ENCODE peak calls at places on chromosome 3, in seven cellular contexts. One of them, this sample, is unnamed.

GRCh38 chr3:197487911-197488391 is 67.8 kb downstream of the BDH1 start:
- DNase-seq in ovary: no peak
- DNase-seq in A549: peak; percentile 79
- DNase-seq in C1 segment of cervical spinal cord: peak; percentile 49
- DNase-seq in left kidney: peak; percentile 51
- DNase-seq in activated CD8-positive, alpha-beta memory T cell treated with anti-CD3 and anti-CD28 coated beads for 24 hours: no peak
- DNase-seq in cardiac fibroblast: peak; percentile 99
- DNase-seq in this sample: peak; percentile 86

GRCh38 chr3:32391643-32392529 is at the start of gene CMTM7:
- DNase-seq in ovary: peak; percentile 35
- DNase-seq in cardiac fibroblast: peak; percentile 58
- DNase-seq in activated CD8-positive, alpha-beta memory T cell treated with anti-CD3 and anti-CD28 coated beads for 24 hours: peak; percentile 85
- DNase-seq in C1 segment of cervical spinal cord: peak; percentile 32
- DNase-seq in A549: peak; percentile 72
- DNase-seq in left kidney: peak; percentile 94
- DNase-seq in this sample: peak; percentile 60

GRCh38 chr3:159882784-159883779 is 105.6 kb upstream of the IL12A start:
- DNase-seq in ovary: no peak
- DNase-seq in cardiac fibroblast: peak; percentile 81
- DNase-seq in activated CD8-positive, alpha-beta memory T cell treated with anti-CD3 and anti-CD28 coated beads for 24 hours: no peak
- DNase-seq in A549: no peak
- DNase-seq in C1 segment of cervical spinal cord: peak; percentile 41
- DNase-seq in left kidney: peak; percentile 85
- DNase-seq in this sample: peak; percentile 59

GRCh38 chr3:8713901-8714759 is 19.5 kb upstream of the CAV3 start:
- DNase-seq in A549: peak; percentile 17
- DNase-seq in C1 segment of cervical spinal cord: no peak
- DNase-seq in left kidney: no peak
- DNase-seq in activated CD8-positive, alpha-beta memory T cell treated with anti-CD3 and anti-CD28 coated beads for 24 hours: no peak
- DNase-seq in cardiac fibroblast: peak; percentile 16
- DNase-seq in ovary: no peak
- DNase-seq in this sample: peak; percentile 39

GRCh38 chr3:54034971-54035370 is 87.4 kb upstream of the CACNA2D3 start:
- DNase-seq in activated CD8-positive, alpha-beta memory T cell treated with anti-CD3 and anti-CD28 coated beads for 24 hours: no peak
- DNase-seq in cardiac fibroblast: no peak
- DNase-seq in C1 segment of cervical spinal cord: no peak
- DNase-seq in left kidney: no peak
- DNase-seq in A549: no peak
- DNase-seq in ovary: no peak
- DNase-seq in this sample: no peak

GRCh38 chr3:57745101-57745500 is 11.0 kb upstream of the SLMAP start:
- DNase-seq in activated CD8-positive, alpha-beta memory T cell treated with anti-CD3 and anti-CD28 coated beads for 24 hours: no peak
- DNase-seq in A549: no peak
- DNase-seq in left kidney: no peak
- DNase-seq in C1 segment of cervical spinal cord: no peak
- DNase-seq in ovary: no peak
- DNase-seq in cardiac fibroblast: no peak
- DNase-seq in this sample: no peak

GRCh38 chr3:177789500-177789899 is 592.2 kb upstream of the TBL1XR1 start:
- DNase-seq in A549: no peak
- DNase-seq in left kidney: peak; percentile 41
- DNase-seq in cardiac fibroblast: no peak
- DNase-seq in activated CD8-positive, alpha-beta memory T cell treated with anti-CD3 and anti-CD28 coated beads for 24 hours: no peak
- DNase-seq in C1 segment of cervical spinal cord: no peak
- DNase-seq in ovary: no peak
- DNase-seq in this sample: no peak

GRCh38 chr3:61979645-61980430 is 393.5 kb downstream of the FEZF2 start:
- DNase-seq in cardiac fibroblast: peak; percentile 49
- DNase-seq in C1 segment of cervical spinal cord: no peak
- DNase-seq in left kidney: peak; percentile 55
- DNase-seq in activated CD8-positive, alpha-beta memory T cell treated with anti-CD3 and anti-CD28 coated beads for 24 hours: no peak
- DNase-seq in ovary: no peak
- DNase-seq in A549: no peak
- DNase-seq in this sample: no peak

GRCh38 chr3:83523470-83524073 is 1435.2 kb upstream of the CADM2 start:
- DNase-seq in cardiac fibroblast: peak; percentile 53
- DNase-seq in A549: peak; percentile 80
- DNase-seq in ovary: no peak
- DNase-seq in left kidney: peak; percentile 84
- DNase-seq in C1 segment of cervical spinal cord: peak; percentile 4
- DNase-seq in activated CD8-positive, alpha-beta memory T cell treated with anti-CD3 and anti-CD28 coated beads for 24 hours: no peak
- DNase-seq in this sample: peak; percentile 21

GRCh38 chr3:126132751-126133511 is 47.5 kb downstream of the ALDH1L1 start:
- DNase-seq in ovary: peak; percentile 1
- DNase-seq in left kidney: peak; percentile 81
- DNase-seq in C1 segment of cervical spinal cord: no peak
- DNase-seq in cardiac fibroblast: peak; percentile 11
- DNase-seq in activated CD8-positive, alpha-beta memory T cell treated with anti-CD3 and anti-CD28 coated beads for 24 hours: peak; percentile 41
- DNase-seq in A549: peak; percentile 9
- DNase-seq in this sample: no peak

GRCh38 chr3:16448691-16449090 is 64.8 kb downstream of the RFTN1 start:
- DNase-seq in cardiac fibroblast: peak; percentile 97
- DNase-seq in left kidney: peak; percentile 28
- DNase-seq in activated CD8-positive, alpha-beta memory T cell treated with anti-CD3 and anti-CD28 coated beads for 24 hours: no peak
- DNase-seq in ovary: peak; percentile 85
- DNase-seq in A549: peak; percentile 46
- DNase-seq in C1 segment of cervical spinal cord: no peak
- DNase-seq in this sample: peak; percentile 59

GRCh38 chr3:64188810-64189560 is 36.3 kb downstream of the PRICKLE2 start:
- DNase-seq in ovary: peak; percentile 27
- DNase-seq in cardiac fibroblast: peak; percentile 90
- DNase-seq in activated CD8-positive, alpha-beta memory T cell treated with anti-CD3 and anti-CD28 coated beads for 24 hours: no peak
- DNase-seq in A549: peak; percentile 92
- DNase-seq in left kidney: peak; percentile 19
- DNase-seq in C1 segment of cervical spinal cord: peak; percentile 38
- DNase-seq in this sample: peak; percentile 64

GRCh38 chr3:158105710-158106438 is at the start of gene SHOX2:
- DNase-seq in A549: peak; percentile 70
- DNase-seq in C1 segment of cervical spinal cord: no peak
- DNase-seq in left kidney: peak; percentile 72
- DNase-seq in ovary: no peak
- DNase-seq in cardiac fibroblast: peak; percentile 55
- DNase-seq in activated CD8-positive, alpha-beta memory T cell treated with anti-CD3 and anti-CD28 coated beads for 24 hours: peak; percentile 62
- DNase-seq in this sample: no peak

GRCh38 chr3:106172780-106173179 is 304.0 kb upstream of the CBLB start:
- DNase-seq in C1 segment of cervical spinal cord: no peak
- DNase-seq in left kidney: no peak
- DNase-seq in activated CD8-positive, alpha-beta memory T cell treated with anti-CD3 and anti-CD28 coated beads for 24 hours: no peak
- DNase-seq in ovary: no peak
- DNase-seq in cardiac fibroblast: no peak
- DNase-seq in A549: no peak
- DNase-seq in this sample: no peak

GRCh38 chr3:55162031-55162784 is 234.3 kb upstream of the LRTM1 start:
- DNase-seq in A549: no peak
- DNase-seq in left kidney: no peak
- DNase-seq in C1 segment of cervical spinal cord: no peak
- DNase-seq in cardiac fibroblast: peak; percentile 81
- DNase-seq in ovary: no peak
- DNase-seq in activated CD8-positive, alpha-beta memory T cell treated with anti-CD3 and anti-CD28 coated beads for 24 hours: no peak
- DNase-seq in this sample: no peak

GRCh38 chr3:58306662-58307286 is 454 bp downstream of the HTD2 start:
- DNase-seq in A549: peak; percentile 40
- DNase-seq in cardiac fibroblast: peak; percentile 49
- DNase-seq in C1 segment of cervical spinal cord: no peak
- DNase-seq in ovary: peak; percentile 49
- DNase-seq in activated CD8-positive, alpha-beta memory T cell treated with anti-CD3 and anti-CD28 coated beads for 24 hours: peak; percentile 70
- DNase-seq in left kidney: peak; percentile 81
- DNase-seq in this sample: no peak

GRCh38 chr3:126991366-126992200 is 8.7 kb downstream of the PLXNA1 start:
- DNase-seq in C1 segment of cervical spinal cord: no peak
- DNase-seq in activated CD8-positive, alpha-beta memory T cell treated with anti-CD3 and anti-CD28 coated beads for 24 hours: no peak
- DNase-seq in left kidney: no peak
- DNase-seq in ovary: no peak
- DNase-seq in cardiac fibroblast: no peak
- DNase-seq in A549: no peak
- DNase-seq in this sample: no peak

GRCh38 chr3:183541738-183542137 is 13.8 kb downstream of the KLHL6 start:
- DNase-seq in C1 segment of cervical spinal cord: peak; percentile 3
- DNase-seq in cardiac fibroblast: no peak
- DNase-seq in A549: no peak
- DNase-seq in left kidney: no peak
- DNase-seq in ovary: no peak
- DNase-seq in activated CD8-positive, alpha-beta memory T cell treated with anti-CD3 and anti-CD28 coated beads for 24 hours: no peak
- DNase-seq in this sample: no peak

GRCh38 chr3:46544771-46545503 is 21.2 kb downstream of the LRRC2 start:
- DNase-seq in A549: no peak
- DNase-seq in ovary: no peak
- DNase-seq in left kidney: no peak
- DNase-seq in C1 segment of cervical spinal cord: no peak
- DNase-seq in activated CD8-positive, alpha-beta memory T cell treated with anti-CD3 and anti-CD28 coated beads for 24 hours: no peak
- DNase-seq in cardiac fibroblast: no peak
- DNase-seq in this sample: no peak

GRCh38 chr3:69691860-69692259 is 47.4 kb upstream of the MITF start:
- DNase-seq in C1 segment of cervical spinal cord: no peak
- DNase-seq in A549: no peak
- DNase-seq in left kidney: no peak
- DNase-seq in ovary: no peak
- DNase-seq in activated CD8-positive, alpha-beta memory T cell treated with anti-CD3 and anti-CD28 coated beads for 24 hours: no peak
- DNase-seq in cardiac fibroblast: no peak
- DNase-seq in this sample: no peak

This sample was measured in HTR-8/SVneo.